ENCODE peak calls at places on chromosomes 5 and 9, in five cellular contexts. T is MCF 10A, M is tibial artery, Z is fibroblast of the aortic adventitia, P is lung. U is an unnamed sample.

GRCh38 chr9:23781111-23781510 is 44.9 kb downstream of the ELAVL2 start:
- DNase-seq in Z (no peak), T (no peak), P (no peak), M (no peak), U (no peak)

GRCh38 chr9:109383947-109384346 is 63.1 kb upstream of the EPB41L4B start:
- DNase-seq in T (no peak), P (no peak), M (no peak), Z (no peak), U (peak)

GRCh38 chr5:10229306-10230048 is 20.2 kb downstream of the ATPSCKMT start:
- DNase-seq in Z (peak), T (peak), M (no peak), P (no peak), U (peak)

GRCh38 chr9:114057161-114057560 is 20.9 kb downstream of the AMBP start:
- DNase-seq in Z (no peak), T (no peak), P (no peak), M (no peak), U (no peak)

GRCh38 chr5:169705322-169705721 is 68.2 kb downstream of the DOCK2 start:
- DNase-seq in T (no peak), Z (no peak), M (no peak), P (no peak), U (no peak)

GRCh38 chr9:125613156-125613555 is 93.9 kb downstream of the MAPKAP1 start:
- DNase-seq in M (no peak), T (no peak), P (no peak), Z (no peak), U (no peak)

GRCh38 chr9:91949946-91950664 is at the start of gene ROR2:
- DNase-seq in M (no peak), Z (peak), T (no peak), P (peak), U (peak)

GRCh38 chr5:157387164-157387563 is 72.8 kb upstream of the NIPAL4 start:
- DNase-seq in Z (no peak), T (no peak), M (no peak), P (no peak), U (no peak)

GRCh38 chr9:99073985-99074901 is 30.7 kb upstream of the TGFBR1 start:
- DNase-seq in M (no peak), T (no peak), Z (no peak), P (no peak), U (no peak)

GRCh38 chr9:104227108-104227507 is 133.0 kb downstream of the SMC2 start:
- DNase-seq in T (no peak), M (no peak), P (no peak), Z (peak), U (peak)

GRCh38 chr9:89640391-89640790 is 35.6 kb downstream of the GADD45G start:
- DNase-seq in Z (no peak), T (no peak), M (no peak), P (no peak), U (no peak)

GRCh38 chr5:169450464-169450863 is 133.1 kb upstream of the SPDL1 start:
- DNase-seq in P (no peak), T (peak), Z (peak), M (peak), U (peak)

GRCh38 chr9:126108240-126108639 is 218.4 kb upstream of the MVB12B start:
- DNase-seq in Z (peak), T (peak), P (no peak), M (no peak), U (no peak)

GRCh38 chr5:98454407-98454806 is 319.1 kb upstream of the RGMB start:
- DNase-seq in P (no peak), T (peak), M (no peak), Z (peak), U (peak)

GRCh38 chr9:134618823-134619454 is 22.7 kb upstream of the COL5A1 start:
- DNase-seq in P (no peak), M (no peak), Z (no peak), T (no peak), U (no peak)

GRCh38 chr9:93464876-93465275 is 11.5 kb upstream of the FAM120AOS start:
- DNase-seq in Z (no peak), M (no peak), T (no peak), P (no peak), U (no peak)

GRCh38 chr9:92610470-92611420 is 59.2 kb downstream of the IPPK start:
- DNase-seq in T (no peak), Z (no peak), P (no peak), M (no peak), U (peak)

GRCh38 chr9:133597316-133597957 is 11.8 kb downstream of the FAM163B start:
- DNase-seq in Z (peak), T (peak), P (no peak), M (no peak), U (no peak)

GRCh38 chr5:92676120-92676838 is 904.7 kb downstream of the NR2F1-AS1 start:
- DNase-seq in Z (no peak), M (no peak), T (no peak), P (no peak), U (no peak)

GRCh38 chr9:127166651-127167524 is 44.5 kb upstream of the ANGPTL2 start:
- DNase-seq in P (no peak), Z (peak), M (no peak), T (peak), U (no peak)

GRCh38 chr9:75712690-75713089 is 177.8 kb upstream of the PCSK5 start:
- DNase-seq in T (peak), M (no peak), Z (no peak), P (no peak), U (no peak)

GRCh38 chr5:142717582-142718215 is 31.8 kb upstream of the FGF1 start:
- DNase-seq in T (peak), M (no peak), P (no peak), Z (peak), U (peak)

GRCh38 chr5:82494942-82495341 is 216.8 kb upstream of the RPS23 start:
- DNase-seq in Z (peak), M (no peak), P (no peak), T (peak), U (peak)
- TF ChIP-seq CTCF in Z (peak), M (no peak), P (no peak), T (peak), U (peak)

GRCh38 chr9:105297442-105298097 is 53.1 kb downstream of the SLC44A1 start:
- DNase-seq in Z (no peak), P (no peak), M (no peak), T (no peak), U (no peak)
- TF ChIP-seq CTCF in Z (no peak), P (no peak), M (no peak), T (no peak), U (no peak)

GRCh38 chr9:79011461-79011860 is 560.3 kb upstream of the TLE4 start:
- DNase-seq in M (no peak), Z (no peak), T (no peak), P (no peak), U (no peak)

GRCh38 chr9:79007701-79008483 is 563.9 kb upstream of the TLE4 start:
- DNase-seq in Z (no peak), P (no peak), M (no peak), T (no peak), U (no peak)

GRCh38 chr9:79013715-79014610 is 557.8 kb upstream of the TLE4 start:
- DNase-seq in M (no peak), P (no peak), T (no peak), Z (no peak), U (peak)

GRCh38 chr9:79012561-79012960 is 559.2 kb upstream of the TLE4 start:
- DNase-seq in M (no peak), Z (no peak), T (no peak), P (no peak), U (peak)

GRCh38 chr9:79008916-79009315 is 562.8 kb upstream of the TLE4 start:
- DNase-seq in Z (no peak), P (no peak), T (no peak), M (no peak), U (no peak)
- TF ChIP-seq CTCF in Z (no peak), P (no peak), T (no peak), M (no peak), U (no peak)

GRCh38 chr5:27652505-27652904 is 614.1 kb upstream of the CDH9 start:
- DNase-seq in T (peak), P (no peak), M (no peak), Z (no peak), U (no peak)
- TF ChIP-seq CTCF in T (peak), P (no peak), M (no peak), Z (no peak), U (no peak)

GRCh38 chr5:137118629-137119028 is 380.5 kb downstream of the SPOCK1 start:
- DNase-seq in T (no peak), P (no peak), M (no peak), Z (no peak), U (no peak)

GRCh38 chr5:137113161-137113560 is 386.0 kb downstream of the SPOCK1 start:
- DNase-seq in Z (no peak), T (no peak), P (no peak), M (no peak), U (no peak)

GRCh38 chr5:137113939-137114338 is 385.2 kb downstream of the SPOCK1 start:
- DNase-seq in P (no peak), T (no peak), M (no peak), Z (no peak), U (no peak)

GRCh38 chr5:137115152-137115551 is 384.0 kb downstream of the SPOCK1 start:
- DNase-seq in Z (no peak), M (no peak), T (no peak), P (no peak), U (no peak)

DNA sequence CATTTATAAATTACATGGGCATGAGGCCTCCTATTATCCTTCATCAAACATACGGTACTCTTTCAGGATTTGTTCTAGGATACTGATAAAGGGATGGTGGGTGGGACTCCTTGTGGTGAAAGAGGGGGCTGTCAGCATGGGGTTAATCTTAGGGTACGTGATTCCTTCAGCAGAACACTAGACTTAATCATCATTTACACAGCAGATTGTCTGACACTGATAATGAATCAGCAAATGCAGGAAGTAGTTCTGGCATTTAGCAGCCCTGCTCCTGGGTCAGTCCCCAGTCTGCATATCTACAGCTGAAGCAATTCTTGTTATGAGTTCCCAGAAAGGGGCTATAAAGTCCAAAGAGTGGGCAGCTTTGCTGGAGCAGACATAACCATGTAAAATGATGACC is 384.6 kb downstream of the SPOCK1 start:
- DNase-seq in P (no peak), T (no peak), Z (peak), M (no peak), U (peak)
- TF ChIP-seq CTCF in P (no peak), T (no peak), Z (peak), M (no peak), U (no peak)

GRCh38 chr9:119667163-119667562 is 297.9 kb upstream of the BRINP1 start:
- DNase-seq in M (no peak), Z (no peak), P (no peak), T (no peak), U (no peak)
- TF ChIP-seq CTCF in M (no peak), Z (no peak), P (no peak), T (no peak), U (no peak)

GRCh38 chr5:36744678-36745659 is 131.6 kb upstream of the NIPBL start:
- DNase-seq in T (peak), Z (peak), P (peak), M (peak), U (peak)
- TF ChIP-seq CTCF in T (peak), Z (peak), P (peak), M (peak), U (peak)